ENCODE peak calls at places on chromosomes 7 and 10, in ten cellular contexts. K is tibial artery; Q is CD4-positive, alpha-beta T cell; H is MCF 10A; W is testis; I is dorsolateral prefrontal cortex; R is cardiac muscle cell; E is IMR-90; L is endothelial cell; V is Calu3. O is an unnamed sample.

GRCh38 chr7:31129067-31129466 is 77.0 kb downstream of the ADCYAP1R1 start:
- DNase-seq in K (no peak), Q (no peak), H (peak), W (no peak), I (no peak), R (no peak), E (no peak), L (no peak), V (peak), O (no peak)

GRCh38 chr7:42831953-42832522 is 79.8 kb downstream of the C7orf25 start:
- DNase-seq in K (no peak), Q (no peak), H (no peak), W (no peak), I (no peak), R (no peak), E (no peak), L (no peak), V (no peak), O (no peak)

GRCh38 chr10:70587045-70587658 is 15.4 kb downstream of the PRF1 start:
- DNase-seq in K (no peak), Q (no peak), H (no peak), W (no peak), I (no peak), R (no peak), E (no peak), L (no peak), V (no peak), O (no peak)

GRCh38 chr10:44132361-44133289 is 252.3 kb downstream of the CXCL12 start:
- DNase-seq in K (peak), Q (no peak), H (no peak), W (peak), I (no peak), R (no peak), E (no peak), L (no peak), V (no peak), O (no peak)

GRCh38 chr10:119138341-119139306 is 26.9 kb downstream of the SFXN4 start:
- DNase-seq in K (peak), Q (no peak), H (no peak), W (no peak), I (no peak), R (peak), E (no peak), L (no peak), V (no peak), O (no peak)

GRCh38 chr10:88389456-88389855 is 193.7 kb downstream of the RNLS start:
- DNase-seq in K (no peak), Q (no peak), H (peak), W (peak), I (no peak), R (peak), E (peak), L (peak), V (peak), O (peak)

GRCh38 chr10:23512355-23513058 is 73.6 kb downstream of the OTUD1 start:
- DNase-seq in K (no peak), Q (no peak), H (peak), W (no peak), I (no peak), R (peak), E (peak), L (no peak), V (peak), O (no peak)

GRCh38 chr7:147014596-147014995 is 898.0 kb downstream of the CNTNAP2 start:
- DNase-seq in K (no peak), Q (no peak), H (no peak), W (no peak), I (no peak), R (peak), E (no peak), L (no peak), V (no peak), O (no peak)

GRCh38 chr7:127608446-127608845 is 9.5 kb downstream of the PAX4 start:
- DNase-seq in K (no peak), Q (no peak), H (no peak), W (no peak), I (no peak), R (no peak), E (no peak), L (no peak), V (no peak), O (no peak)

GRCh38 chr10:71600856-71601255 is 118.7 kb downstream of the C10orf105 start:
- DNase-seq in K (no peak), Q (no peak), H (peak), W (no peak), I (no peak), R (peak), E (peak), L (no peak), V (no peak), O (no peak)

DNA sequence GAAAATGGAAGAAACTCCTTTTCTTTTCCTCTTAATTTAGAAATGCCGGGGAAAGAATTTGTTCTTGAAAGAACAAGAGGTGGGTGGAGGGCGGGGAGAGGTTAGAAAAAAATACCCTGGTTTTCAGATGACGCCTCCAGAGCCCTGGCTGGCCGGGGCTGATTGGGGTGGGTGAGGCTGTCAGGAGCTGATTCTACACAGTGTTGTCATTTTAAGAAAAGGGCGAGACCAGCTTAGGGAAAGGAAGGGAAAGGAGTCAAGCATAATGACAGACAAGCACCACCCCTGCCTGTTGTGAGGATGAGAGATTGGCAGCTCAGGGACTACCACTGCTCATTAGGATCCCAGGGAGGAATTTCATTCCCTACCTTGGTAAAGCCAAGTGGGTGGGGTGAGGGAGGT is 9.9 kb upstream of the FAM180A start:
- DNase-seq in K (peak), Q (no peak), H (peak), W (peak), I (no peak), R (peak), E (peak), L (no peak), V (no peak), O (no peak)
- TF ChIP-seq CTCF in K (no peak), Q (no peak), H (no peak), W (no peak), I (no peak), R (no peak), E (no peak), L (no peak), V (no peak), O (no peak)

GRCh38 chr10:117477961-117478670 is 64.4 kb upstream of the EMX2 start:
- DNase-seq in K (no peak), Q (no peak), H (peak), W (no peak), I (no peak), R (peak), E (peak), L (no peak), V (no peak), O (no peak)
- TF ChIP-seq CTCF in K (no peak), Q (no peak), H (peak), W (no peak), I (no peak), R (peak), E (no peak), L (no peak), V (no peak), O (peak)

DNA sequence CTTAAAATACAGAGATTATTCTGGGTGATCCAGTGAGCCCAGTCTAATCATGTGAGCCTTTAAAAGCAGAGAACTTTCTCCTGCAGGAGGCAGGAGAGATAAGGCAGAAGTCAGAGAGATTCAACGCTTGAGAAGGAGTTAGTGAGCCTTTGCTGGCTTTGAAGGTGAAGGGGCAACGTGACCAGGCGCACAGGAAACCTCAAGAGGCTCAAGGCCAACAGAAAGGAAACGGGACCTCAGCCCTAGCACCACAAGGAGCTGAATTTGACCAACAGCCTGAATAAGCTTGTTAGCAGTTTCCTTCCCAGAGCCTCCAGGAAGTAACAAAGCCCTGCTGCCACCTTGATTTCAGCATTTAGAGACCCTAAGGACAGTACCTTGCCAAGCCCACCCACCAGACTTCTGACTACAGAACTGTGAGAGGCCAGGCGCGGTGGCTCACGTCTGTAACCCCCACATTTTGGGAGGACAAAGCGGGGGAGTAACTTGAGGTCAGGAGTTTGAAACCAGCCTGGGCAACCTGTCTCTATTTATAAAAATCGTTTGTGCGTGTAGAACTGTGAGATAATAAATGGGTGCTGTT is 87.3 kb upstream of the KAT6B start:
- DNase-seq in K (no peak), Q (no peak), H (peak), W (peak), I (no peak), R (peak), E (peak), L (peak), V (no peak), O (no peak)
- TF ChIP-seq CTCF in K (no peak), Q (no peak), H (no peak), W (no peak), I (no peak), R (peak), E (peak), L (no peak), V (no peak), O (no peak)

GRCh38 chr10:104297697-104298660 is 29.0 kb downstream of the GSTO2 start:
- DNase-seq in K (no peak), Q (no peak), H (no peak), W (peak), I (no peak), R (peak), E (peak), L (peak), V (peak), O (peak)

GRCh38 chr10:104299031-104299904 is 30.3 kb downstream of the GSTO2 start:
- DNase-seq in K (no peak), Q (no peak), H (no peak), W (no peak), I (no peak), R (peak), E (peak), L (no peak), V (no peak), O (no peak)

GRCh38 chr10:104301907-104302690 is 33.1 kb downstream of the GSTO2 start:
- DNase-seq in K (no peak), Q (no peak), H (no peak), W (no peak), I (no peak), R (peak), E (peak), L (no peak), V (no peak), O (no peak)

GRCh38 chr10:104300002-104300735 is 31.2 kb downstream of the GSTO2 start:
- DNase-seq in K (peak), Q (no peak), H (peak), W (peak), I (no peak), R (peak), E (peak), L (no peak), V (no peak), O (no peak)

GRCh38 chr10:104300736-104301292 is 31.8 kb downstream of the GSTO2 start:
- DNase-seq in K (peak), Q (no peak), H (peak), W (no peak), I (peak), R (peak), E (peak), L (no peak), V (no peak), O (no peak)
- TF ChIP-seq CTCF in K (peak), Q (no peak), H (no peak), W (no peak), I (no peak), R (no peak), E (peak), L (no peak), V (no peak), O (no peak)

GRCh38 chr10:4819067-4819466 is 6.9 kb upstream of the AKR1E2 start:
- DNase-seq in K (no peak), Q (no peak), H (no peak), W (no peak), I (no peak), R (no peak), E (no peak), L (no peak), V (no peak), O (no peak)

GRCh38 chr10:4820804-4821401 is 5.1 kb upstream of the AKR1E2 start:
- DNase-seq in K (peak), Q (no peak), H (no peak), W (no peak), I (no peak), R (peak), E (no peak), L (no peak), V (no peak), O (no peak)

GRCh38 chr10:4824791-4825310 is 1.2 kb upstream of the AKR1E2 start:
- DNase-seq in K (no peak), Q (no peak), H (no peak), W (no peak), I (no peak), R (no peak), E (no peak), L (no peak), V (no peak), O (no peak)

GRCh38 chr10:4819707-4820106 is 6.3 kb upstream of the AKR1E2 start:
- DNase-seq in K (no peak), Q (no peak), H (no peak), W (no peak), I (no peak), R (no peak), E (no peak), L (no peak), V (no peak), O (no peak)

DNA sequence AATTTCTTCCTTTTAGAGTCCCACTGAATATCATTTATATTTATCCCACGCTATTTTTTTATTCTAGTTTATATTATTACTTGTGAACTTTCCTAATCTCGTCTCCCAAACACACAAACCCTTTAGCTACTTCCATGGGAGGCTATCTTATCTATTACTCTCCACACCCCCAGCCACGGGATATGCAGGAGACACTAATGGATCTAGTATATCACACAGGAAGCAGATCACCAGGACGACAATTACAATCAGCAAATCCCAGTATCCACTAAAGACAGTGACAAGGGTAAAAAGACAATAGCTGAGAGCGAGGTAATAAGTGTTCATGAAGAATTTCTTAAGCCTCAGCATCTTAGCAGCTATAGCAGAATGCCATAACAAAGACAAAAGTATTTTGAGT is 3.8 kb upstream of the AKR1E2 start:
- DNase-seq in K (no peak), Q (no peak), H (no peak), W (no peak), I (no peak), R (no peak), E (no peak), L (no peak), V (no peak), O (no peak)
- TF ChIP-seq CTCF in K (no peak), Q (no peak), H (no peak), W (no peak), I (no peak), R (no peak), E (no peak), L (no peak), V (no peak), O (no peak)